ENCODE peak calls at places on chromosomes 6 and 20, in six cellular contexts. I is HepG2; Z is activated T-helper 1 cell treated with anti-CD3 and anti-CD28 coated beads, Interleukin-2, amount 50 U/mL, for 16 hours; M is ovary; R is naive thymus-derived CD4-positive, alpha-beta T cell; Q is cardiac muscle cell. G is an unnamed sample.

GRCh38 chr6:26053929-26054658 is 33.1 kb upstream of the HFE start:
- DNase-seq in Z (no peak), Q (peak; percentile 30), I (no peak), R (no peak), M (no peak), G (no peak)

GRCh38 chr6:72497186-72497585 is 124.7 kb upstream of the KCNQ5 start:
- DNase-seq in M (no peak), R (no peak), Z (no peak), I (no peak), Q (no peak), G (no peak)

GRCh38 chr6:56757585-56757984 is 114.9 kb upstream of the DST start:
- DNase-seq in Q (peak; percentile 78), Z (no peak), I (peak; percentile 72), R (no peak), M (no peak), G (no peak)

GRCh38 chr6:84220809-84221409 is 6.5 kb downstream of the CEP162 start:
- DNase-seq in R (no peak), Z (no peak), I (no peak), M (no peak), Q (peak; percentile 54), G (no peak)

GRCh38 chr20:57263127-57263609 is 3.3 kb downstream of the BMP7 start:
- DNase-seq in I (no peak), Z (no peak), R (no peak), M (no peak), Q (no peak), G (no peak)

GRCh38 chr20:6104493-6105188 is 18.2 kb downstream of the FERMT1 start:
- DNase-seq in Z (no peak), I (no peak), M (peak; percentile 27), R (no peak), Q (peak; percentile 56), G (no peak)

GRCh38 chr6:144758602-144759001 is 473.5 kb downstream of the UTRN start:
- DNase-seq in Z (no peak), R (no peak), Q (peak; percentile 14), M (no peak), I (no peak), G (no peak)

GRCh38 chr6:48916523-48917050 is 546.5 kb downstream of the MMUT start:
- DNase-seq in R (no peak), Q (no peak), M (no peak), Z (no peak), I (peak; percentile 8), G (no peak)

GRCh38 chr6:68967549-68968300 is 332.6 kb downstream of the ADGRB3 start:
- DNase-seq in Q (peak; percentile 71), R (peak; percentile 45), I (peak; percentile 50), M (peak; percentile 30), Z (peak; percentile 6), G (peak; percentile 3)

GRCh38 chr20:34369265-34369664 is 6.2 kb downstream of the ITCH start:
- DNase-seq in M (no peak), R (no peak), Q (no peak), I (no peak), Z (no peak), G (no peak)

GRCh38 chr6:162443101-162443500 is 284.5 kb downstream of the PRKN start:
- DNase-seq in M (no peak), R (no peak), Z (no peak), Q (no peak), I (no peak), G (no peak)

GRCh38 chr6:4719491-4719890 is 56.7 kb upstream of the CDYL start:
- DNase-seq in Z (no peak), Q (no peak), M (no peak), R (no peak), I (no peak), G (no peak)

GRCh38 chr6:82488403-82488802 is 124.8 kb downstream of the TPBG start:
- DNase-seq in I (no peak), M (no peak), Q (no peak), Z (no peak), R (no peak), G (no peak)

GRCh38 chr20:11232896-11233295 is 559.1 kb upstream of the JAG1 start:
- DNase-seq in Q (no peak), M (no peak), I (no peak), Z (no peak), R (no peak), G (no peak)

GRCh38 chr20:59994697-59995122 is 36.5 kb downstream of the CDH26 start:
- DNase-seq in R (no peak), Q (peak; percentile 1), M (no peak), I (no peak), Z (no peak), G (no peak)

GRCh38 chr20:16864958-16865357 is 116.8 kb downstream of the OTOR start:
- DNase-seq in M (no peak), I (no peak), Z (no peak), Q (no peak), R (no peak), G (no peak)

GRCh38 chr6:44388135-44388487 is 605 bp downstream of the CDC5L start:
- DNase-seq in I (no peak), Q (no peak), R (no peak), M (no peak), Z (no peak), G (no peak)

GRCh38 chr20:2453792-2454191 is 16.8 kb downstream of the SNRPB start:
- DNase-seq in Q (no peak), M (no peak), I (no peak), Z (no peak), R (no peak), G (no peak)

GRCh38 chr6:2999621-3000455 is at the start of gene NQO2:
- DNase-seq in Q (peak; percentile 91), Z (peak; percentile 86), I (peak; percentile 76), M (peak; percentile 98), R (peak; percentile 88), G (peak; percentile 59)